ENCODE peak calls at places on chromosomes 1 and 21, in four cellular contexts. L, B, N and A are unnamed samples.

GRCh38 chr1:164640673-164641352 is 81.8 kb downstream of the PBX1 start:
- DNase-seq in L (no peak), B (no peak), N (no peak), A (no peak)

GRCh38 chr1:205013683-205014367 is 29.2 kb upstream of the CNTN2 start:
- DNase-seq in L (peak), B (no peak), N (peak), A (no peak)

GRCh38 chr1:143735764-143736461 is 235.9 kb downstream of the FAM72C start:
- DNase-seq in L (peak), B (peak), N (no peak), A (no peak)

GRCh38 chr1:17538428-17539130 is 919 bp upstream of the ARHGEF10L start:
- DNase-seq in L (no peak), B (no peak), N (no peak), A (no peak)

GRCh38 chr1:184409011-184409410 is 22.2 kb downstream of the C1orf21 start:
- DNase-seq in L (no peak), B (no peak), N (peak), A (no peak)

GRCh38 chr1:63368131-63368530 is 704 bp downstream of the ALG6 start:
- DNase-seq in L (no peak), B (no peak), N (peak), A (no peak)

GRCh38 chr1:25503551-25504426 is 39.6 kb upstream of the LDLRAP1 start:
- DNase-seq in L (peak), B (peak), N (no peak), A (no peak)

GRCh38 chr1:185229981-185230380 is 73.0 kb downstream of the SWT1 start:
- DNase-seq in L (no peak), B (no peak), N (no peak), A (no peak)

GRCh38 chr1:179080866-179081695 is 789 bp upstream of the TOR3A start:
- DNase-seq in L (no peak), B (no peak), N (no peak), A (no peak)

GRCh38 chr1:108955111-108955510 is 8.2 kb downstream of the CLCC1 start:
- DNase-seq in L (no peak), B (no peak), N (no peak), A (no peak)

GRCh38 chr1:159881930-159882839 is 17.8 kb downstream of the CFAP45 start:
- DNase-seq in L (peak), B (peak), N (peak), A (peak)

GRCh38 chr21:22584308-22584707 is 1586.1 kb downstream of the NCAM2 start:
- DNase-seq in L (no peak), B (no peak), N (no peak), A (no peak)

GRCh38 chr1:109277434-109278204 is 5.3 kb downstream of the PSRC1 start:
- DNase-seq in L (peak), B (peak), N (no peak), A (peak)

GRCh38 chr1:160704250-160704649 is 7.4 kb downstream of the CD48 start:
- DNase-seq in L (no peak), B (no peak), N (no peak), A (no peak)

GRCh38 chr1:8312235-8313218 is 5.4 kb upstream of the SLC45A1 start:
- DNase-seq in L (peak), B (no peak), N (no peak), A (no peak)

GRCh38 chr1:167881069-167881468 is 32.9 kb downstream of the ADCY10 start:
- DNase-seq in L (no peak), B (no peak), N (peak), A (peak)

GRCh38 chr1:91857557-91858239 is 28.3 kb downstream of the TGFBR3 start:
- DNase-seq in L (no peak), B (no peak), N (no peak), A (no peak)
- TF ChIP-seq CTCF in L (no peak), B (no peak), N (no peak), A (no peak)

GRCh38 chr1:193656841-193657240 is 470.4 kb upstream of the B3GALT2 start:
- DNase-seq in L (no peak), B (no peak), N (no peak), A (peak)

GRCh38 chr1:193658711-193659110 is 472.3 kb upstream of the B3GALT2 start:
- DNase-seq in L (no peak), B (no peak), N (no peak), A (no peak)

GRCh38 chr1:193657552-193657951 is 471.1 kb upstream of the B3GALT2 start:
- DNase-seq in L (no peak), B (no peak), N (no peak), A (no peak)

GRCh38 chr1:193660428-193660827 is 474.0 kb upstream of the B3GALT2 start:
- DNase-seq in L (no peak), B (no peak), N (no peak), A (no peak)

GRCh38 chr1:193654951-193655705 is 468.7 kb upstream of the B3GALT2 start:
- DNase-seq in L (no peak), B (no peak), N (peak), A (peak)
- TF ChIP-seq CTCF in L (no peak), B (no peak), N (no peak), A (no peak)

DNA sequence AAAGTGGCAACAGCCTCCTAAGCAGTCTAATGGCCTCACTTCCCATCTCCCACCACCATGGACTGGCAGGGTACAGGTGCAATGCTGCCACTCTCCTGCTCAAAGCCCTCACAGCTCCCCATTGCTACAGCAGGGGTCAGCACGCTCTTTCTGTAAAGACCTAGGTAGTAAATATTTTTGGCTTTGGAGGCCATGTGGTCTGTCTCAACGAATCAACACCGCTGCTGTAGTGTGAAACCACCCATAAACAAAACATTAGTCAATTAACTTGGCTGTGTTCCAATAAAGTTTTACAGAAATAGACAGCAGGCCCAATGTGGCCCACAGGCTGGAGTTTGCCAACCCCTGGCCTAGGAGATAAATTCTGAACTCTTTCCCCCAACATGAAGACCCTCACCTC is 44.6 kb upstream of the TMEM125 start:
- DNase-seq in L (no peak), B (no peak), N (no peak), A (peak)
- TF ChIP-seq CTCF in L (no peak), B (no peak), N (no peak), A (peak)

GRCh38 chr1:3534803-3535637 is 76.3 kb downstream of the MEGF6 start:
- DNase-seq in L (no peak), B (no peak), N (no peak), A (no peak)

GRCh38 chr1:3530931-3531818 is 76.7 kb downstream of the ARHGEF16 start:
- DNase-seq in L (peak), B (peak), N (peak), A (peak)

GRCh38 chr1:3535732-3536131 is 75.6 kb downstream of the MEGF6 start:
- DNase-seq in L (no peak), B (no peak), N (no peak), A (no peak)

GRCh38 chr1:3531928-3532327 is 77.5 kb downstream of the ARHGEF16 start:
- DNase-seq in L (no peak), B (no peak), N (no peak), A (no peak)

DNA sequence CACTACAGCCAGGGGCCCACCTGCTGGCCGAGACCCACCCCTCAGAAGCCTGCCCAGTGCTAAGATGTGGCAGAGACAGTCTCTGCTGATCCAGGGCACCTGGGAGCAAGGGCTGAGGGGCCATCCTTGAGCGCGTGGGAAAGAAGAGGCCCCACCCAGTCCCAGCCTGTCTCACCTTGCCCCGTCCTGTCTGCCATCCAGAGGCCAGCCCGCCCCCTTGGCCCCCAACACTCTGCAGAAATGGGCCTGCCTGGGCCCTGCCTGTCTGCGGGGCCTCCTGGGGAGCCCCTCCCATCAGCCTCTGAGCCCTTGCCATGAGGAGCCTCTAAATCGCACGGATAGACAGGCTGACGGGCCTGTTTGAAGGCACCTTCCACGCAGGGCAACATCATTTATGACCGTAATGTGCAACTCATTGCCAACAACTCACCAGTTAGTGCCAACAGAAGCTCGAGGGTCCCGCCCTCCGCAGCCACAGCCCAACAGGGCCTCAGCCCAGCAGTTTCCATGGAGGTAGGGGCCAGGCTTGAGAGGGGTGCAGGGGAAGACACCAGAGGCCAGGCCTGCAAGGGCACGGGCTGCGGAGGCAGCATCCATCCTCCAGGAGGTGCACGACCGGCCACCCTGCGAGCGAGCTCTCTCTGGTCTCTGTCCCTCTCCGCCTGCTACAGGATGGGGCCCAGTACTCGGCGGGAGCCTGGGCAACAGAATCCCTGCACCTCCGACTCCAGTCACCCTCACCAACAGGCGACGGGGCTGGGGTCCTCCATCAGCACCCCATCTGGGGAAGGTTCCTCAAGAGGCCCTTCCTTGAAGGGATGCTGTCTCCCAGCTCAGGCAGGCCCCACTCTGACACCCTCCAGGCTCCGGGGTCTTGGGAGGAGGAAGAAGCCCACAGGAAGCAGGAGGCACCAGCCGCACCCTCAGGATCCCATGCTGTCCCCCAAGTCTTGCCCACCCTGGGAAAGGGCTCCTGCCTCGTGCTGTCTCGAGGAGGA is 78.0 kb downstream of the MEGF6 start:
- DNase-seq in L (no peak), B (no peak), N (no peak), A (no peak)
- TF ChIP-seq CTCF in L (no peak), B (no peak), N (no peak), A (no peak)

GRCh38 chr1:7207875-7208646 is 422.8 kb downstream of the CAMTA1 start:
- DNase-seq in L (peak), B (peak), N (peak), A (peak)
- TF ChIP-seq CTCF in L (peak), B (no peak), N (peak), A (peak)

DNA sequence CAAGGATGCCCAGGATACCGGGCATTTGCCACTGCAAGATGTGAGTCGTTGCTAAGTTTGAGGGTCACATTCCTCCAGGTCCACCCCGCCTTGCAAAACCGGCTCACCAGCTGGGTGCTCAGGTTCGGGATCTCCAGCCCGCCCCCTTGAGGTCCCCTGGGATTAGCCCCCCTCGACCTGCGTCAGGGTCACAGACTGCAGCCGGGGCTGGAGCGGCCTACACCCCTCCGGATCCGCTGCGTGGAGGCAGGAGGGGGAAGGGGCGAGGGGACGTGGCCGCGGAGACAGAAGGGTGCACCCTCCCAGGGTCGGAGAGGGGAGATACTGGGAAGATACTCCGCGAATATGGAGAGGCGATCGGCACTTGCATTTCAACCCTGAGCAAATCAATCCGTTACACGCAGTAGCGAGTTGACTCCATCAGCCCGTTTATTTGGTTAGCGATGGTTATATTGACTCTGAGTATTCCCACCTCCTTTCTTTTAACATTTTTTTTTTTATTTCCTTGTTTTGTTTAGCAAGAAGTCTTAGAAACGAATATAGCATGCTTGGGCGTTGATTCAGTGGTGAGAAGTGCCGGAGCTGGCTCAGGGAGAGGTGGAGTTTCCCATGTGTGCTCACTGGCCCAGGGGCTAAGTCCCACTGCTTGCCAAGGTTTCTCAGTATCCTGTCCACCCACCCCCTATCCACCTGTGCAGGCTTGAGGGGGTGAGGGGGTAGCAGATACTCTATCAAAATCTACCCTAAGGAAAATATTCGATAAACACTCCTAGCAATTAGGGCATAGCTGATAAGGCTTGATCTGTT is 983 bp downstream of the IFNAR2 start:
- DNase-seq in L (peak), B (peak), N (peak), A (peak)
- TF ChIP-seq CTCF in L (no peak), B (no peak), N (no peak), A (peak)

DNA sequence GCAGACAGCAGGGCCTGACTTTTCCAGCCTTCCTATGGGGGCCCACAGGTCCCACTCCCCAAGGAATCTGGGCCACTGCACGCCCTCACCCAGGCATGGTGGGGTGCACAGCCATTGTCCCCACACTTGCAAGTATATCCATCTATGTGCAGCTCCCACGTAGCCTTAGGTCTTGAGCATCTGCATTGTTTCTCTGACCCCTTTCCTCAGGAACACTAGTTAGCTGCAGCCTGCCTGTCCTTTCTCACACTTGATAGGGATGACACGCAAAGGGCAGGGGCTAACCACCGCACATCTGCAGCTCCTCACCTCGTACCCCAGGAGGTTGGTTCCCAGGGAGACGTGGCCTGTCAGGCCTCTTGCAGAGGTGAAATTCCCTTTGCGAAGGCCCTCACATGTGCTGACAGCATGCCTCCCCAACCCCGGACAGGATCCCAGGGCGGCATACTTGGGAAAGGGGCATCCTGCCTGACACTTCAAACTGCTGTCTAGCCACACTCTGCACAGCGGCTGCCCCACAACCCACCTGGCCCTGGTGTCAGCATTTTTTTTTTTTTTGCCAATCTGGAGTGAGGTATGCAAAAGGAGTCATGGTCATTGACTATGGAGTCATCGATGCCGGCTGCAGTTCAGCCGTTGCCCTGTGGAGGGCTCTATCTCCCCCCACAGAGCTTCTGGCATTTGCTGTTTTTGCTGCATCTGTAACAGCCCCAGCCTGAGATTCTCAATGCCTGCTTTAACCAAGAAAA is 5.0 kb downstream of the JMJD4 start:
- DNase-seq in L (peak), B (peak), N (peak), A (peak)
- TF ChIP-seq CTCF in L (peak), B (peak), N (peak), A (peak)

GRCh38 chr1:176954242-176954641 is 210.3 kb downstream of the ASTN1 start:
- DNase-seq in L (no peak), B (no peak), N (no peak), A (no peak)
- TF ChIP-seq CTCF in L (no peak), B (no peak), N (no peak), A (no peak)

DNA sequence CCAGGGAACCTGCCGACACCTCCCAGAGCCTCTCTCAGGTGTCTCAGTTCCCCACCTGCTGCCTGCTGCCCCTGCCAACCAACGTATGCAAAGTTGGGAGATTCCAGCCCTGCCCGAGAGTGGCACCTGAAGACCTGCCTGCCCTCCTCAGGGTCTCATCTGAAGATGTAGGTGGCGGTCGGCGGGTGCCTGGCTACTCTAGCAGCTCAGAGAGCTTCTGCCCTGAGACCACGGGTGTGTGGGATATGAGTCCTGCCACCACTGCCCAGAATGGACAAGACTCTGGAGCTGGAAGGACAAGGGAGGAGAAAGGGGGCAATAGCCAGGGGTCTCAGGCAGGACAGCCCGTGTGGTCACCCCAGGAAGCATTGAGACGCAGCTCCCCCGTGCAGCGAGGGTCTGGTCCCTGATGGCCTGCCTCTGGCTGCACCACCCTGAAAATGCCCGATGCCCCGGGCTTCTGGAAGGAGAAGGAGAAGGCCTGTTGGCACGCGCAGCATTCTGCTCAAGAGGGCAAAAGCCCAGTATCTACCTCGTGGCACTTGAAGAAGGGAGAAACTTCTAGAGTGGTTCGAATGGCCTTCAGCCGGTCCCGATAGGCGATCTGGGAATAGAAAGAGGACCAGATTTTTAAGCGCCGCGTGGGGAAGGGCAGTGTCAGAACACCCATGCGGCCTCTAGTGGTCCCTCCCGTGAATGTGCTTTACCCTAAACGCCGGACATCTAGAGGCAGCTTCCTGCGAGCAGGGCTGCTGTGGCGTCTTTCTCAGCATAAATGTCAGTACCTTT is 88.8 kb downstream of the STUM start:
- DNase-seq in L (no peak), B (no peak), N (no peak), A (no peak)
- TF ChIP-seq CTCF in L (no peak), B (no peak), N (peak), A (peak)

DNA sequence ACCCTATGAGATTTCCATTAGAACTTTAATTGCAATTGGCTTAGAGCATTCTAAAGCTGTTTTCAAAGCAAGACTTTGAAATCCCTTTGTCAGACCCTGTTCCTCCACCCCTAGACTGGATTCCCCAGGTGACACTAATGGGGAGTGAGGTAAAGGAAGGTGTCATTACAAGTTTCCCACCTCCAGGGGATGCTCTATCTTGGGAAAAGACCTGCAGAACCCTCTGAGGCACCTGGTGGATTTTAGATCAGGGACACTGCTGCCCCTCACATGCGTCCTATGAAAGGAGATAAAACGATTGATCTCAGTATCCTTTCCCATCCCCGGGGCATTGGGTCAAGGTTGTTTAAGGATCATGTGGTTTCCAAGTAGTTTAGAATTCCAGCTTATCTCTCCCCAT is 80.3 kb upstream of the RGS4 start:
- DNase-seq in L (no peak), B (no peak), N (no peak), A (no peak)
- TF ChIP-seq CTCF in L (no peak), B (no peak), N (no peak), A (peak)